ENCODE peak calls at places on chromosomes 1 and 21, in five cellular contexts. U, W, G, D and V are unnamed samples.

GRCh38 chr1:1594602-1594981 is 5.3 kb downstream of the FNDC10 start:
- DNase-seq in U (no peak), W (no peak), G (no peak), D (no peak), V (no peak)

GRCh38 chr1:228848406-228848805 is 113.1 kb downstream of the RHOU start:
- DNase-seq in U (no peak), W (peak; percentile 37), G (no peak), D (no peak), V (no peak)

GRCh38 chr1:52654063-52654462 is 21.1 kb downstream of the SHISAL2A start:
- DNase-seq in U (no peak), W (no peak), G (no peak), D (no peak), V (no peak)

GRCh38 chr1:221832617-221833016 is 90.7 kb upstream of the DUSP10 start:
- DNase-seq in U (no peak), W (no peak), G (no peak), D (no peak), V (no peak)

GRCh38 chr21:44617071-44617501 is 5.2 kb downstream of the KRTAP10-8 start:
- DNase-seq in U (no peak), W (peak; percentile 53), G (no peak), D (no peak), V (no peak)

GRCh38 chr1:62068978-62069377 is 125.7 kb upstream of the L1TD1 start:
- DNase-seq in U (no peak), W (no peak), G (no peak), D (no peak), V (no peak)

GRCh38 chr1:115833806-115834205 is 7.1 kb downstream of the NHLH2 start:
- DNase-seq in U (no peak), W (no peak), G (no peak), D (no peak), V (no peak)

GRCh38 chr1:46599044-46599970 is 4.8 kb downstream of the MKNK1 start:
- DNase-seq in U (no peak), W (no peak), G (no peak), D (no peak), V (no peak)

GRCh38 chr1:95196017-95196416 is 38.0 kb upstream of the RWDD3 start:
- DNase-seq in U (no peak), W (no peak), G (no peak), D (no peak), V (no peak)

GRCh38 chr1:43509740-43510375 is 20.8 kb upstream of the PTPRF start:
- DNase-seq in U (no peak), W (peak; percentile 27), G (peak; percentile 68), D (no peak), V (no peak)

GRCh38 chr1:6460349-6461236 is 5.4 kb downstream of the TNFRSF25 start:
- DNase-seq in U (no peak), W (no peak), G (no peak), D (no peak), V (no peak)
- H3K27me3 ChIP-seq in U (peaks cover 76% of the 10 kb centered on the region), W (peaks cover 5% of the 10 kb centered on the region), G (peaks cover 1% of the 10 kb centered on the region), D (no peaks in the 10 kb centered on the region), V (no peaks in the 10 kb centered on the region)

GRCh38 chr1:14318830-14319229 is 279.7 kb upstream of the KAZN start:
- DNase-seq in U (no peak), W (no peak), G (no peak), D (no peak), V (no peak)
- TF ChIP-seq ZNF274 in U (no peak), W (no peak), G (no peak), D (no peak), V (no peak)

GRCh38 chr1:197807739-197808453 is 32.6 kb upstream of the DENND1B start:
- DNase-seq in U (no peak), W (no peak), G (no peak), D (no peak), V (no peak)

GRCh38 chr1:197807216-197807615 is 31.9 kb upstream of the DENND1B start:
- DNase-seq in U (no peak), W (no peak), G (no peak), D (no peak), V (no peak)

GRCh38 chr1:197810812-197811211 is 35.5 kb upstream of the DENND1B start:
- DNase-seq in U (no peak), W (peak; percentile 44), G (no peak), D (no peak), V (no peak)

GRCh38 chr1:197806718-197807117 is 31.4 kb upstream of the DENND1B start:
- DNase-seq in U (no peak), W (no peak), G (no peak), D (no peak), V (no peak)

GRCh38 chr1:197808843-197809242 is 33.6 kb upstream of the DENND1B start:
- DNase-seq in U (no peak), W (no peak), G (no peak), D (no peak), V (no peak)
- TF ChIP-seq ATF3 in U (no peak), W (no peak), G (no peak), D (no peak), V (no peak)

GRCh38 chr1:3377166-3377565 is 77.3 kb upstream of the ARHGEF16 start:
- DNase-seq in U (no peak), W (no peak), G (no peak), D (no peak), V (no peak)
- H3K27me3 ChIP-seq in U (peaks cover 31% of the 10 kb centered on the region), W (peaks cover 2% of the 10 kb centered on the region), G (no peaks in the 10 kb centered on the region), D (peaks cover 12% of the 10 kb centered on the region), V (no peaks in the 10 kb centered on the region)

DNA sequence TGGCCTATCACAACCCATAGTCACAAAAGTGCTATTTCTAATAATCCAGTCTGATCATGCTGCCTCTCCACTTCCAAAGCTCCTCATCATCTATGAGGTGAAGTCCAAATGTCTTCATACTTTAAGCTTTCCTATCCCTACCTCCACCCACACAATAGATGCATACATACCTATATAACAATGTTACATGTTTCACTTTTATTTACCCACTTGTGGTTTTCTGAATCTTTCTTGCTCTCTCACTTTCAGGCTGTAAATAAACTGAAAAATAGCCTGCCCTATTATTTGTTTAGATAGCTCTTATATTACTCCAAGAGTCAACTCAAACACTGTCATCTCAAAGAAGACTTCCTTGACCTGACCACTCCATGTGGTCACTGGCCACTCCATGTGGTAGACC is 406.8 kb upstream of the BEND5 start:
- DNase-seq in U (no peak), W (no peak), G (no peak), D (no peak), V (no peak)
- TF ChIP-seq ZNF274 in U (no peak), W (no peak), G (no peak), D (no peak), V (no peak)